ENCODE peak calls at places on chromosomes 6 and 20, in five cellular contexts. G is globus pallidus, O is esophagus squamous epithelium, L is aorta, A is caudate nucleus. F is an unnamed sample.

GRCh38 chr20:10674684-10675455 is 1.1 kb upstream of the JAG1 start:
- DNase-seq in O (no peak), L (peak), A (peak), G (peak), F (no peak)

GRCh38 chr6:68726992-68727391 is 91.9 kb downstream of the ADGRB3 start:
- DNase-seq in O (no peak), A (no peak), G (no peak), L (no peak), F (no peak)

GRCh38 chr6:105072799-105073199 is 107.0 kb downstream of the POPDC3 start:
- DNase-seq in G (no peak), L (no peak), A (no peak), O (no peak), F (no peak)

GRCh38 chr6:28710466-28711191 is 184.9 kb downstream of the GPX5 start:
- DNase-seq in A (no peak), O (no peak), G (no peak), L (no peak), F (no peak)

GRCh38 chr20:11231742-11232141 is 557.9 kb upstream of the JAG1 start:
- DNase-seq in O (no peak), L (no peak), A (no peak), G (peak), F (no peak)

GRCh38 chr6:7106215-7106751 is 1.5 kb upstream of the RREB1 start:
- DNase-seq in G (no peak), L (no peak), A (no peak), O (no peak), F (no peak)

GRCh38 chr20:59779656-59780380 is 153.6 kb downstream of the SYCP2 start:
- DNase-seq in A (no peak), G (no peak), L (peak), O (no peak), F (no peak)

GRCh38 chr6:85580104-85580877 is 13.4 kb downstream of the SNX14 start:
- DNase-seq in O (no peak), G (no peak), L (no peak), A (no peak), F (no peak)

GRCh38 chr6:21665436-21666199 is 72.1 kb downstream of the SOX4 start:
- DNase-seq in G (no peak), A (no peak), L (no peak), O (no peak), F (no peak)

GRCh38 chr20:31712564-31713311 is 9.9 kb downstream of the BCL2L1 start:
- DNase-seq in A (peak), L (peak), O (no peak), G (peak), F (no peak)

GRCh38 chr6:39021779-39022178 is 26.8 kb upstream of the GLP1R start:
- DNase-seq in O (no peak), L (no peak), A (no peak), G (no peak), F (no peak)

GRCh38 chr6:10111975-10112374 is 302.9 kb downstream of the TFAP2A start:
- DNase-seq in G (no peak), O (no peak), L (no peak), A (no peak), F (no peak)

GRCh38 chr20:34843421-34843820 is 18.0 kb upstream of the NCOA6 start:
- DNase-seq in L (no peak), O (no peak), G (no peak), A (no peak), F (no peak)

GRCh38 chr20:9689041-9689440 is 149.8 kb downstream of the PAK5 start:
- DNase-seq in L (no peak), G (no peak), O (no peak), A (peak), F (no peak)

GRCh38 chr6:70894001-70894400 is 62.9 kb downstream of the B3GAT2 start:
- DNase-seq in G (no peak), O (no peak), A (no peak), L (no peak), F (no peak)

GRCh38 chr20:560680-561079 is 17.1 kb upstream of the CSNK2A1 start:
- DNase-seq in O (no peak), A (no peak), L (no peak), G (no peak), F (no peak)

GRCh38 chr20:31716818-31717477 is 5.7 kb downstream of the BCL2L1 start:
- DNase-seq in A (no peak), G (no peak), L (no peak), O (no peak), F (no peak)

GRCh38 chr6:16769131-16769985 is 8.1 kb upstream of the ATXN1 start:
- DNase-seq in L (no peak), O (no peak), G (no peak), A (no peak), F (peak)

GRCh38 chr20:14992071-14992654 is 654.8 kb upstream of the FLRT3 start:
- DNase-seq in L (no peak), G (no peak), O (no peak), A (no peak), F (no peak)

GRCh38 chr6:36032245-36032644 is 4.6 kb downstream of the MAPK14 start:
- DNase-seq in G (peak), L (no peak), O (no peak), A (no peak), F (no peak)

GRCh38 chr20:50107796-50108331 is 5.1 kb downstream of the UBE2V1 start:
- DNase-seq in L (no peak), O (no peak), A (no peak), G (no peak), F (no peak)

GRCh38 chr6:140623498-140623897 is 1249.0 kb upstream of the CITED2 start:
- DNase-seq in G (no peak), O (no peak), A (no peak), L (no peak), F (no peak)

GRCh38 chr6:9938801-9939200 is 476.1 kb downstream of the TFAP2A start:
- DNase-seq in L (no peak), G (no peak), A (no peak), O (no peak), F (no peak)

GRCh38 chr6:99282479-99283062 is 66.9 kb downstream of the FAXC start:
- DNase-seq in L (no peak), A (no peak), G (no peak), O (no peak), F (no peak)

GRCh38 chr20:2210646-2211556 is 84.9 kb upstream of the TGM3 start:
- DNase-seq in A (no peak), O (no peak), G (no peak), L (no peak), F (no peak)

GRCh38 chr6:116422238-116422637 is 38.9 kb upstream of the CALHM6 start:
- DNase-seq in O (no peak), A (no peak), G (no peak), L (no peak), F (no peak)

GRCh38 chr20:18019068-18019467 is 38.6 kb downstream of the OVOL2 start:
- DNase-seq in G (no peak), A (no peak), L (no peak), O (no peak), F (no peak)

GRCh38 chr20:59643616-59644061 is 39.3 kb downstream of the PHACTR3 start:
- DNase-seq in G (peak), A (peak), O (no peak), L (peak), F (no peak)

GRCh38 chr20:54212226-54212625 is 4.3 kb downstream of the PFDN4 start:
- DNase-seq in O (no peak), G (no peak), L (no peak), A (no peak), F (no peak)

GRCh38 chr20:14401479-14402138 is 64.2 kb upstream of the FLRT3 start:
- DNase-seq in L (no peak), O (no peak), A (no peak), G (no peak), F (no peak)

GRCh38 chr6:11806561-11807317 is 28.1 kb upstream of the ADTRP start:
- DNase-seq in O (no peak), A (no peak), L (no peak), G (no peak), F (no peak)

GRCh38 chr20:6765469-6766058 is 1.9 kb upstream of the BMP2 start:
- DNase-seq in A (no peak), G (peak), O (no peak), L (no peak), F (no peak)